ENCODE peak calls at places on chromosomes 1 and 21, in four cellular contexts. G is tibial artery; U is CD8-positive, alpha-beta T cell; I is cardiac muscle cell. R is an unnamed sample.

GRCh38 chr1:215083408-215083961 is 948 bp downstream of the KCNK2 start:
- DNase-seq in G (peak; percentile 64), I (peak; percentile 61), U (no peak), R (no peak)

GRCh38 chr1:88726697-88727096 is 42.6 kb downstream of the PKN2 start:
- DNase-seq in U (no peak), I (no peak), G (no peak), R (no peak)

GRCh38 chr1:186605762-186606350 is 74.4 kb downstream of the PTGS2 start:
- DNase-seq in G (no peak), I (peak; percentile 46), U (no peak), R (peak; percentile 7)

GRCh38 chr1:108617008-108617723 is 43.7 kb downstream of the HENMT1 start:
- DNase-seq in I (no peak), G (no peak), U (no peak), R (no peak)

GRCh38 chr1:85398391-85399064 is 66.4 kb downstream of the DDAH1 start:
- DNase-seq in U (no peak), G (no peak), I (no peak), R (no peak)

GRCh38 chr21:32382108-32382601 is 10.7 kb downstream of the URB1 start:
- DNase-seq in I (no peak), G (no peak), U (no peak), R (peak; percentile 46)

GRCh38 chr1:179823693-179824092 is 53.9 kb downstream of the TOR1AIP2 start:
- DNase-seq in G (no peak), I (no peak), U (no peak), R (peak; percentile 16)

GRCh38 chr1:205068001-205068400 is 16.3 kb downstream of the TMEM81 start:
- DNase-seq in U (no peak), G (peak; percentile 38), I (no peak), R (no peak)

GRCh38 chr1:35031103-35031452 is 667 bp downstream of the ZMYM6 start:
- DNase-seq in U (peak; percentile 65), I (peak; percentile 19), G (no peak), R (no peak)

GRCh38 chr1:151512326-151512725 is 1.1 kb downstream of the CGN start:
- DNase-seq in G (no peak), U (no peak), I (no peak), R (no peak)

GRCh38 chr1:92479587-92479986 is 7.1 kb downstream of the GFI1 start:
- DNase-seq in G (no peak), I (no peak), U (no peak), R (no peak)

GRCh38 chr1:182299728-182300581 is 91.6 kb downstream of the GLUL start:
- DNase-seq in U (peak; percentile 36), I (no peak), G (peak; percentile 75), R (no peak)

GRCh38 chr1:11934295-11935039 is at the start of gene PLOD1:
- DNase-seq in U (peak; percentile 83), G (peak; percentile 96), I (peak; percentile 94), R (peak; percentile 80)
- H3K4me1 ChIP-seq in U (peaks cover 11% of the 10 kb centered on the region), G (no peaks in the 10 kb centered on the region), I (peaks cover 25% of the 10 kb centered on the region), R (peaks cover 47% of the 10 kb centered on the region)

GRCh38 chr1:19403256-19403655 is 82.1 kb downstream of the CAPZB start:
- DNase-seq in G (no peak), U (no peak), I (no peak), R (no peak)

GRCh38 chr1:19406680-19407079 is 78.7 kb downstream of the CAPZB start:
- DNase-seq in U (no peak), G (no peak), I (no peak), R (no peak)

GRCh38 chr1:19404748-19405147 is 80.6 kb downstream of the CAPZB start:
- DNase-seq in G (no peak), I (no peak), U (no peak), R (no peak)

GRCh38 chr1:19405761-19406481 is 79.4 kb downstream of the CAPZB start:
- DNase-seq in I (no peak), G (no peak), U (peak; percentile 50), R (no peak)

DNA sequence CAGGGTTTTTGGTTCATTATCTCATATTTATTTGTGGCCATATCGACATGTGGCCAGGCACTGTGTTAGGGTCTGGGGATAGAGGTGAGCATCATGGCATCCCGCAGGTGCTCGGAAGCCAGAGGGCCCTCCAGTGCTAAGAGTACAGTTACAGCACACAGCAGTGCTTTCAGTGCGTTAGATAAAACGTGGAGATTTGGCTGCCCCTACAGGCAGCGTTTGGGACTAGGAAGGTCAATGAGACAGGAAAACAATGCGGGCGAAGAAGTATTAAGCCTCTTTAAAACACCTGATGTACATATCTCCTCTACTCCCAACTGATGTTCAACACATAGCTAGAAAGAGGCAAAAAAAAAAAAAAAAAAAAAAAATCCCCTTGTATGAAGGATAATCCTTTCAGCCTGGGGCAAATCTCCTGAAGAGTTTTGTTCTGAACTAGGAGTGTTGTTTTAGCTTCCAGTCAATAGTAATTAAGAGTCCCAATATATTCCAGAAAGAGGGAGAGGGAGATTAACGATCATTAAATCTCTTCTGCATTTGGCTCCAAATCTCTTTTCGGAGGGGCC is 80.1 kb downstream of the CAPZB start:
- DNase-seq in U (no peak), G (no peak), I (no peak), R (no peak)
- H3K36me3 ChIP-seq in U (peaks cover 4% of the 10 kb centered on the region), G (no peaks in the 10 kb centered on the region), I (no peaks in the 10 kb centered on the region), R (peaks cover 67% of the 10 kb centered on the region)

GRCh38 chr1:64959973-64960372 is 6.4 kb downstream of the JAK1 start:
- DNase-seq in U (no peak), I (no peak), G (no peak), R (no peak)
- H3K4me1 ChIP-seq in U (peaks cover 93% of the 10 kb centered on the region), I (no peaks in the 10 kb centered on the region), G (no peaks in the 10 kb centered on the region), R (peaks cover 3% of the 10 kb centered on the region)

GRCh38 chr1:17016317-17016661 is 4.6 kb upstream of the ATP13A2 start:
- DNase-seq in I (no peak), G (no peak), U (no peak), R (no peak)

GRCh38 chr1:17020502-17020901 is 8.8 kb upstream of the ATP13A2 start:
- DNase-seq in I (no peak), U (no peak), G (no peak), R (no peak)

GRCh38 chr1:17014671-17015567 is 3.2 kb upstream of the ATP13A2 start:
- DNase-seq in U (no peak), G (no peak), I (no peak), R (no peak)

GRCh38 chr1:17018849-17019248 is 7.1 kb upstream of the ATP13A2 start:
- DNase-seq in U (no peak), G (no peak), I (no peak), R (no peak)

GRCh38 chr1:17017435-17017834 is 5.7 kb upstream of the ATP13A2 start:
- DNase-seq in G (no peak), U (no peak), I (no peak), R (no peak)
- H3K36me3 ChIP-seq in G (peaks cover 51% of the 10 kb centered on the region), U (peaks cover 32% of the 10 kb centered on the region), I (peaks cover 36% of the 10 kb centered on the region), R (peaks cover 45% of the 10 kb centered on the region)

GRCh38 chr21:34598931-34599400 is 15.9 kb downstream of the RCAN1 start:
- DNase-seq in G (no peak), I (no peak), U (no peak), R (no peak)

GRCh38 chr21:34595457-34595856 is 19.5 kb downstream of the RCAN1 start:
- DNase-seq in G (no peak), U (no peak), I (no peak), R (no peak)

GRCh38 chr21:34594566-34595234 is 20.2 kb downstream of the RCAN1 start:
- DNase-seq in U (no peak), G (no peak), I (no peak), R (no peak)

GRCh38 chr21:34593954-34594531 is 20.9 kb downstream of the RCAN1 start:
- DNase-seq in G (no peak), U (no peak), I (no peak), R (no peak)

GRCh38 chr21:34596561-34597271 is 18.2 kb downstream of the RCAN1 start:
- DNase-seq in I (no peak), U (no peak), G (no peak), R (no peak)
- H3K4me1 ChIP-seq in I (peaks cover 26% of the 10 kb centered on the region), U (no peaks in the 10 kb centered on the region), G (no peaks in the 10 kb centered on the region), R (peaks cover 8% of the 10 kb centered on the region)

GRCh38 chr1:147162093-147162492 is 10.2 kb downstream of the PRKAB2 start:
- DNase-seq in U (no peak), I (no peak), G (no peak), R (no peak)
- H3K36me3 ChIP-seq in U (peaks cover 23% of the 10 kb centered on the region), I (peaks cover 23% of the 10 kb centered on the region), G (peaks cover 75% of the 10 kb centered on the region), R (peaks cover 93% of the 10 kb centered on the region)

GRCh38 chr1:162736184-162736583 is 54.3 kb upstream of the HSD17B7 start:
- DNase-seq in G (no peak), I (no peak), U (no peak), R (no peak)

GRCh38 chr1:162734047-162734446 is 56.5 kb upstream of the HSD17B7 start:
- DNase-seq in U (no peak), G (no peak), I (no peak), R (no peak)

GRCh38 chr1:162732566-162733335 is 57.8 kb upstream of the HSD17B7 start:
- DNase-seq in U (no peak), G (peak; percentile 79), I (no peak), R (no peak)

GRCh38 chr1:162733336-162733590 is 57.2 kb upstream of the HSD17B7 start:
- DNase-seq in U (no peak), G (no peak), I (no peak), R (no peak)

DNA sequence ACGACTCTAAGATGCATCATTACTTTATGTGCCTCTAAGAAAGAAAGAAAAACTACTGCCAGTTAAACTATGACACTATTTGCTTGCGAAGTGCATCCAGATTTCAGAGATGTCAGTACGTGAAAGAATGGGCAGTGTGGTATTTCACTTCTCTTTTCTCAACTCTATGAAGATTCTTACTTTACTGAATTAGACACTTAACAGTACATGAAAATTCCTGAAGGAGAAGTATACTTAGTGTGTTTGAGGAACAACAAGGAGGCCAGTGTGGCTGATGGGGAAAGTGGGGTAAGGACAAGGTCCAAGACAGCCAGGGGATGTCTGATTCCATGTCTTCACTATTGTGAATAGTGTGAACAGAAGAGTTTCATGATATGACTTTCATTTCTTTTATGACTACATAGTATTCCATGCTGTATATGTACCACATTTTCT is 53.9 kb upstream of the HSD17B7 start:
- DNase-seq in I (no peak), U (no peak), G (no peak), R (no peak)
- H3K4me1 ChIP-seq in I (no peaks in the 10 kb centered on the region), U (no peaks in the 10 kb centered on the region), G (no peaks in the 10 kb centered on the region), R (no peaks in the 10 kb centered on the region)

DNA sequence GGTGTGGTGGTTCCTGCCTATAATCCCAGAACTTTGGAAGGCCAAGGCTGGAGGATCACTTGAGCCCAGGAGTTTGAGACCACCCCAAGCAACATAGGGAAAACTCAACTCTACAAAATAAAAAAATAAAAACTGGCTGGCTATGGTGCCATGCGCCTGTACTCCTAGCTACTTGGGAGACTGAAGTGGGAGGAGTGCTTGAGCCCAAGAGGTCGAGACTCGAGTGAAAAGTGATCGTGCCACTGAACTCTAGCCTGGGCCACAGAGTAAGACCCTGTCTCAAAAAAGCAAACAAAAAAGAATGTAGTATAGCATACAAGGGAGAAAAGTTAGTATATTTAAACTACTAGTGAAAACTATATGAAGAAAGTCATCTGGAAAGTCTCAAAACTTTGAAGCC is 66.7 kb downstream of the ARID4B start:
- DNase-seq in G (no peak), U (no peak), I (no peak), R (no peak)
- H3K36me3 ChIP-seq in G (peaks cover 13% of the 10 kb centered on the region), U (no peaks in the 10 kb centered on the region), I (no peaks in the 10 kb centered on the region), R (peaks cover 23% of the 10 kb centered on the region)

R was measured in SJSA1.